ENCODE peak calls at places on chromosomes 7 and 10, in ten cellular contexts. One of them, this sample, is unnamed.

GRCh38 chr10:129386415-129387257 is 80.4 kb upstream of the MGMT start:
- DNase-seq in NCI-H1694: no peak
- DNase-seq in fibroblast of lung: no peak
- DNase-seq in GM12865: no peak
- DNase-seq in naive thymus-derived CD8-positive, alpha-beta T cell: no peak
- DNase-seq in brain microvascular endothelial cell: no peak
- DNase-seq in H54: no peak
- DNase-seq in iris pigment epithelial cell: no peak
- DNase-seq in endothelial cell: no peak
- DNase-seq in AG20443: no peak
- DNase-seq in this sample: no peak

GRCh38 chr7:98754041-98754479 is 115.8 kb downstream of the TMEM130 start:
- DNase-seq in fibroblast of lung: peak
- DNase-seq in endothelial cell: peak
- DNase-seq in AG20443: no peak
- DNase-seq in GM12865: peak
- DNase-seq in H54: no peak
- DNase-seq in naive thymus-derived CD8-positive, alpha-beta T cell: no peak
- DNase-seq in iris pigment epithelial cell: no peak
- DNase-seq in NCI-H1694: peak
- DNase-seq in brain microvascular endothelial cell: no peak
- DNase-seq in this sample: no peak

GRCh38 chr7:45456747-45457146 is 117.4 kb upstream of the ADCY1 start:
- DNase-seq in iris pigment epithelial cell: peak
- DNase-seq in fibroblast of lung: peak
- DNase-seq in naive thymus-derived CD8-positive, alpha-beta T cell: no peak
- DNase-seq in AG20443: peak
- DNase-seq in NCI-H1694: no peak
- DNase-seq in endothelial cell: no peak
- DNase-seq in GM12865: no peak
- DNase-seq in brain microvascular endothelial cell: no peak
- DNase-seq in H54: no peak
- DNase-seq in this sample: no peak

GRCh38 chr7:75688200-75689136 is 50.3 kb downstream of the HIP1 start:
- DNase-seq in iris pigment epithelial cell: no peak
- DNase-seq in brain microvascular endothelial cell: no peak
- DNase-seq in endothelial cell: no peak
- DNase-seq in AG20443: no peak
- DNase-seq in NCI-H1694: no peak
- DNase-seq in fibroblast of lung: no peak
- DNase-seq in H54: no peak
- DNase-seq in GM12865: peak
- DNase-seq in naive thymus-derived CD8-positive, alpha-beta T cell: peak
- DNase-seq in this sample: no peak

GRCh38 chr7:151891753-151892152 is 14.8 kb upstream of the PRKAG2 start:
- DNase-seq in endothelial cell: no peak
- DNase-seq in naive thymus-derived CD8-positive, alpha-beta T cell: no peak
- DNase-seq in iris pigment epithelial cell: no peak
- DNase-seq in NCI-H1694: no peak
- DNase-seq in AG20443: no peak
- DNase-seq in H54: no peak
- DNase-seq in brain microvascular endothelial cell: no peak
- DNase-seq in GM12865: no peak
- DNase-seq in fibroblast of lung: no peak
- DNase-seq in this sample: no peak

GRCh38 chr7:139602143-139602722 is 78.7 kb downstream of the CLEC2L start:
- DNase-seq in GM12865: peak
- DNase-seq in fibroblast of lung: peak
- DNase-seq in endothelial cell: no peak
- DNase-seq in AG20443: peak
- DNase-seq in iris pigment epithelial cell: peak
- DNase-seq in NCI-H1694: peak
- DNase-seq in brain microvascular endothelial cell: peak
- DNase-seq in naive thymus-derived CD8-positive, alpha-beta T cell: no peak
- DNase-seq in H54: peak
- DNase-seq in this sample: no peak

GRCh38 chr7:27143022-27143949 is at the start of gene HOXA5:
- DNase-seq in fibroblast of lung: peak
- DNase-seq in brain microvascular endothelial cell: no peak
- DNase-seq in endothelial cell: peak
- DNase-seq in NCI-H1694: no peak
- DNase-seq in GM12865: peak
- DNase-seq in H54: peak
- DNase-seq in iris pigment epithelial cell: no peak
- DNase-seq in naive thymus-derived CD8-positive, alpha-beta T cell: no peak
- DNase-seq in AG20443: no peak
- DNase-seq in this sample: no peak

GRCh38 chr10:27658788-27659187 is 86.8 kb downstream of the MKX start:
- DNase-seq in brain microvascular endothelial cell: peak
- DNase-seq in AG20443: peak
- DNase-seq in GM12865: no peak
- DNase-seq in endothelial cell: no peak
- DNase-seq in fibroblast of lung: peak
- DNase-seq in H54: peak
- DNase-seq in NCI-H1694: no peak
- DNase-seq in iris pigment epithelial cell: peak
- DNase-seq in naive thymus-derived CD8-positive, alpha-beta T cell: no peak
- DNase-seq in this sample: no peak

GRCh38 chr10:22367471-22367870 is 22.2 kb downstream of the SPAG6 start:
- DNase-seq in H54: no peak
- DNase-seq in naive thymus-derived CD8-positive, alpha-beta T cell: no peak
- DNase-seq in fibroblast of lung: no peak
- DNase-seq in NCI-H1694: no peak
- DNase-seq in AG20443: no peak
- DNase-seq in GM12865: no peak
- DNase-seq in brain microvascular endothelial cell: no peak
- DNase-seq in iris pigment epithelial cell: no peak
- DNase-seq in endothelial cell: no peak
- DNase-seq in this sample: no peak

GRCh38 chr10:7788640-7789335 is 811 bp downstream of the ATP5F1C start:
- DNase-seq in NCI-H1694: no peak
- DNase-seq in H54: no peak
- DNase-seq in iris pigment epithelial cell: peak
- DNase-seq in brain microvascular endothelial cell: no peak
- DNase-seq in GM12865: no peak
- DNase-seq in naive thymus-derived CD8-positive, alpha-beta T cell: no peak
- DNase-seq in endothelial cell: no peak
- DNase-seq in AG20443: no peak
- DNase-seq in fibroblast of lung: peak
- DNase-seq in this sample: no peak

GRCh38 chr10:21523007-21523406 is 2.5 kb downstream of the SKIDA1 start:
- DNase-seq in fibroblast of lung: peak
- DNase-seq in brain microvascular endothelial cell: no peak
- DNase-seq in AG20443: no peak
- DNase-seq in NCI-H1694: no peak
- DNase-seq in GM12865: no peak
- DNase-seq in H54: no peak
- DNase-seq in naive thymus-derived CD8-positive, alpha-beta T cell: no peak
- DNase-seq in iris pigment epithelial cell: no peak
- DNase-seq in endothelial cell: no peak
- DNase-seq in this sample: no peak

GRCh38 chr7:158818325-158819213 is 10.7 kb downstream of the ESYT2 start:
- DNase-seq in endothelial cell: peak
- DNase-seq in AG20443: peak
- DNase-seq in iris pigment epithelial cell: peak
- DNase-seq in brain microvascular endothelial cell: peak
- DNase-seq in GM12865: peak
- DNase-seq in naive thymus-derived CD8-positive, alpha-beta T cell: peak
- DNase-seq in H54: peak
- DNase-seq in NCI-H1694: no peak
- DNase-seq in fibroblast of lung: peak
- DNase-seq in this sample: peak

GRCh38 chr7:51660516-51660915 is 343.9 kb upstream of the COBL start:
- DNase-seq in NCI-H1694: no peak
- DNase-seq in iris pigment epithelial cell: no peak
- DNase-seq in H54: no peak
- DNase-seq in brain microvascular endothelial cell: no peak
- DNase-seq in naive thymus-derived CD8-positive, alpha-beta T cell: no peak
- DNase-seq in endothelial cell: no peak
- DNase-seq in GM12865: no peak
- DNase-seq in AG20443: no peak
- DNase-seq in fibroblast of lung: no peak
- DNase-seq in this sample: no peak

GRCh38 chr10:48300556-48300955 is 5.9 kb upstream of the MAPK8 start:
- DNase-seq in GM12865: no peak
- DNase-seq in NCI-H1694: no peak
- DNase-seq in H54: no peak
- DNase-seq in AG20443: no peak
- DNase-seq in iris pigment epithelial cell: no peak
- DNase-seq in fibroblast of lung: no peak
- DNase-seq in brain microvascular endothelial cell: no peak
- DNase-seq in naive thymus-derived CD8-positive, alpha-beta T cell: no peak
- DNase-seq in endothelial cell: no peak
- DNase-seq in this sample: no peak

GRCh38 chr10:3544561-3544960 is 240.4 kb downstream of the KLF6 start:
- DNase-seq in H54: no peak
- DNase-seq in NCI-H1694: no peak
- DNase-seq in AG20443: no peak
- DNase-seq in brain microvascular endothelial cell: no peak
- DNase-seq in naive thymus-derived CD8-positive, alpha-beta T cell: no peak
- DNase-seq in iris pigment epithelial cell: no peak
- DNase-seq in fibroblast of lung: no peak
- DNase-seq in GM12865: no peak
- DNase-seq in endothelial cell: no peak
- DNase-seq in this sample: no peak

GRCh38 chr7:20035279-20035875 is 181.8 kb downstream of the MACC1 start:
- DNase-seq in NCI-H1694: no peak
- DNase-seq in brain microvascular endothelial cell: no peak
- DNase-seq in endothelial cell: no peak
- DNase-seq in H54: no peak
- DNase-seq in iris pigment epithelial cell: no peak
- DNase-seq in AG20443: no peak
- DNase-seq in naive thymus-derived CD8-positive, alpha-beta T cell: no peak
- DNase-seq in fibroblast of lung: no peak
- DNase-seq in GM12865: no peak
- DNase-seq in this sample: no peak

GRCh38 chr7:137903382-137904169 is 56.8 kb upstream of the DGKI start:
- DNase-seq in naive thymus-derived CD8-positive, alpha-beta T cell: peak
- DNase-seq in endothelial cell: peak
- DNase-seq in brain microvascular endothelial cell: peak
- DNase-seq in NCI-H1694: peak
- DNase-seq in AG20443: peak
- DNase-seq in GM12865: peak
- DNase-seq in fibroblast of lung: peak
- DNase-seq in iris pigment epithelial cell: peak
- DNase-seq in H54: peak
- DNase-seq in this sample: peak